ENCODE peak calls at places on chromosomes 2 and 18, in six cellular contexts. One of them, this sample, is unnamed.
A peak's percentile ranks its signal among the peaks of the same experiment; 100 is the strongest.

GRCh38 chr2:240921319-240922233 is 15.4 kb downstream of the CROCC2 start:
- DNase-seq in cardiac muscle cell: peak; percentile 93
- DNase-seq in right lobe of liver: peak; percentile 39
- DNase-seq in AG04449: peak; percentile 86
- DNase-seq in neural progenitor cell: no peak
- DNase-seq in stimulated activated CD4-positive, alpha-beta T cell treated with anti-CD3 and anti-CD28 coated beads, Interleukin-2, amount 100 ng/mL, for 48 hours: no peak
- DNase-seq in this sample: no peak

GRCh38 chr2:227106845-227107759 is 56.9 kb downstream of the COL4A4 start:
- DNase-seq in right lobe of liver: peak; percentile 58
- DNase-seq in neural progenitor cell: peak; percentile 81
- DNase-seq in cardiac muscle cell: peak; percentile 84
- DNase-seq in AG04449: no peak
- DNase-seq in stimulated activated CD4-positive, alpha-beta T cell treated with anti-CD3 and anti-CD28 coated beads, Interleukin-2, amount 100 ng/mL, for 48 hours: peak; percentile 15
- DNase-seq in this sample: no peak

GRCh38 chr18:47798366-47798765 is 132.1 kb downstream of the SMAD2 start:
- DNase-seq in neural progenitor cell: no peak
- DNase-seq in AG04449: no peak
- DNase-seq in cardiac muscle cell: no peak
- DNase-seq in right lobe of liver: no peak
- DNase-seq in stimulated activated CD4-positive, alpha-beta T cell treated with anti-CD3 and anti-CD28 coated beads, Interleukin-2, amount 100 ng/mL, for 48 hours: no peak
- DNase-seq in this sample: no peak

GRCh38 chr2:241680827-241681599 is 5.6 kb downstream of the DTYMK start:
- DNase-seq in neural progenitor cell: no peak
- DNase-seq in stimulated activated CD4-positive, alpha-beta T cell treated with anti-CD3 and anti-CD28 coated beads, Interleukin-2, amount 100 ng/mL, for 48 hours: no peak
- DNase-seq in right lobe of liver: no peak
- DNase-seq in cardiac muscle cell: peak; percentile 95
- DNase-seq in AG04449: peak; percentile 93
- DNase-seq in this sample: no peak

GRCh38 chr2:127662937-127663565 is 12.3 kb downstream of the LIMS2 start:
- DNase-seq in stimulated activated CD4-positive, alpha-beta T cell treated with anti-CD3 and anti-CD28 coated beads, Interleukin-2, amount 100 ng/mL, for 48 hours: no peak
- DNase-seq in right lobe of liver: peak; percentile 43
- DNase-seq in neural progenitor cell: no peak
- DNase-seq in cardiac muscle cell: no peak
- DNase-seq in AG04449: no peak
- DNase-seq in this sample: no peak

GRCh38 chr2:11377915-11378649 is 33.6 kb upstream of the ROCK2 start:
- DNase-seq in stimulated activated CD4-positive, alpha-beta T cell treated with anti-CD3 and anti-CD28 coated beads, Interleukin-2, amount 100 ng/mL, for 48 hours: no peak
- DNase-seq in neural progenitor cell: no peak
- DNase-seq in right lobe of liver: no peak
- DNase-seq in cardiac muscle cell: peak; percentile 68
- DNase-seq in AG04449: no peak
- DNase-seq in this sample: no peak

GRCh38 chr2:180716186-180717180 is 263.9 kb upstream of the UBE2E3 start:
- DNase-seq in cardiac muscle cell: peak; percentile 61
- DNase-seq in neural progenitor cell: no peak
- DNase-seq in right lobe of liver: no peak
- DNase-seq in AG04449: no peak
- DNase-seq in stimulated activated CD4-positive, alpha-beta T cell treated with anti-CD3 and anti-CD28 coated beads, Interleukin-2, amount 100 ng/mL, for 48 hours: no peak
- DNase-seq in this sample: no peak

GRCh38 chr2:219769044-219770030 is 141.9 kb downstream of the SLC4A3 start:
- DNase-seq in stimulated activated CD4-positive, alpha-beta T cell treated with anti-CD3 and anti-CD28 coated beads, Interleukin-2, amount 100 ng/mL, for 48 hours: no peak
- DNase-seq in right lobe of liver: no peak
- DNase-seq in neural progenitor cell: no peak
- DNase-seq in cardiac muscle cell: peak; percentile 20
- DNase-seq in AG04449: peak; percentile 9
- DNase-seq in this sample: no peak

GRCh38 chr2:23260621-23261020 is 124.4 kb upstream of the KLHL29 start:
- DNase-seq in stimulated activated CD4-positive, alpha-beta T cell treated with anti-CD3 and anti-CD28 coated beads, Interleukin-2, amount 100 ng/mL, for 48 hours: no peak
- DNase-seq in cardiac muscle cell: no peak
- DNase-seq in neural progenitor cell: no peak
- DNase-seq in right lobe of liver: no peak
- DNase-seq in AG04449: no peak
- DNase-seq in this sample: no peak

GRCh38 chr2:164792316-164793127 is 49.1 kb downstream of the COBLL1 start:
- DNase-seq in neural progenitor cell: no peak
- DNase-seq in cardiac muscle cell: no peak
- DNase-seq in stimulated activated CD4-positive, alpha-beta T cell treated with anti-CD3 and anti-CD28 coated beads, Interleukin-2, amount 100 ng/mL, for 48 hours: no peak
- DNase-seq in AG04449: no peak
- DNase-seq in right lobe of liver: no peak
- DNase-seq in this sample: no peak

GRCh38 chr2:101754613-101755012 is 57.1 kb downstream of the MAP4K4 start:
- DNase-seq in AG04449: no peak
- DNase-seq in neural progenitor cell: no peak
- DNase-seq in right lobe of liver: no peak
- DNase-seq in cardiac muscle cell: peak; percentile 45
- DNase-seq in stimulated activated CD4-positive, alpha-beta T cell treated with anti-CD3 and anti-CD28 coated beads, Interleukin-2, amount 100 ng/mL, for 48 hours: no peak
- DNase-seq in this sample: no peak

This sample was measured in stimulated activated effector memory CD8-positive, alpha-beta T cell treated with anti-CD3 and anti-CD28 coated beads, Interleukin-12 subunit alpha, Interleukin-12 subunit beta, amount 100 ng/mL, for 72 hours.